ENCODE peak calls at places on chromosomes 7 and 10, in six cellular contexts. E, O, H, Q, D and N are unnamed samples.

GRCh38 chr10:131219955-131220489 is 91.5 kb downstream of the TCERG1L start:
- DNase-seq in H (no peak), D (no peak), E (no peak), O (no peak), Q (no peak), N (no peak)

GRCh38 chr10:30207485-30208052 is 141.5 kb downstream of the MTPAP start:
- DNase-seq in E (no peak), O (no peak), H (no peak), D (no peak), Q (peak), N (no peak)

GRCh38 chr7:137443616-137444015 is 100.1 kb upstream of the PTN start:
- DNase-seq in H (no peak), Q (no peak), D (no peak), E (no peak), O (no peak), N (no peak)

GRCh38 chr7:155984609-155985405 is 172.5 kb upstream of the SHH start:
- DNase-seq in D (no peak), Q (no peak), E (no peak), O (no peak), H (no peak), N (no peak)

GRCh38 chr7:134669845-134670373 is 23.3 kb downstream of the BPGM start:
- DNase-seq in E (no peak), H (no peak), O (peak), Q (peak), D (no peak), N (peak)

GRCh38 chr10:93452143-93452542 is 30.0 kb downstream of the MYOF start:
- DNase-seq in Q (no peak), H (no peak), E (no peak), D (no peak), O (no peak), N (no peak)

GRCh38 chr7:107998660-107999480 is 4.1 kb downstream of the LAMB1 start:
- DNase-seq in H (no peak), E (no peak), O (no peak), D (no peak), Q (no peak), N (no peak)

GRCh38 chr7:129831424-129832058 is 121.2 kb downstream of the UBE2H start:
- DNase-seq in Q (no peak), H (peak), O (peak), D (no peak), E (no peak), N (no peak)

GRCh38 chr7:155796381-155797261 is 15.6 kb downstream of the SHH start:
- DNase-seq in E (peak), O (peak), D (peak), H (no peak), Q (no peak), N (peak)

GRCh38 chr10:100372415-100373297 is 25.6 kb downstream of the SCD start:
- DNase-seq in O (no peak), H (no peak), E (no peak), D (no peak), Q (no peak), N (no peak)

GRCh38 chr7:88449410-88449809 is 142.7 kb upstream of the STEAP4 start:
- DNase-seq in E (no peak), O (no peak), Q (no peak), H (no peak), D (no peak), N (no peak)

GRCh38 chr7:47381132-47381495 is 200.8 kb downstream of the TNS3 start:
- DNase-seq in E (no peak), Q (no peak), D (no peak), O (no peak), H (no peak), N (no peak)

GRCh38 chr7:98281757-98282652 is 519 bp downstream of the BRI3 start:
- DNase-seq in E (no peak), H (no peak), Q (no peak), D (no peak), O (no peak), N (peak)

GRCh38 chr10:5903563-5903962 is 13.5 kb downstream of the FBH1 start:
- DNase-seq in H (no peak), Q (no peak), E (no peak), D (no peak), O (no peak), N (no peak)

GRCh38 chr10:124291009-124291671 is 127.6 kb downstream of the OAT start:
- DNase-seq in Q (no peak), E (no peak), H (no peak), D (no peak), O (no peak), N (no peak)

GRCh38 chr7:3861941-3862340 is 560.9 kb downstream of the SDK1 start:
- DNase-seq in E (no peak), H (no peak), O (no peak), D (no peak), Q (peak), N (no peak)

GRCh38 chr10:74233281-74233680 is 82.3 kb downstream of the ADK start:
- DNase-seq in O (no peak), H (no peak), D (no peak), Q (no peak), E (no peak), N (no peak)

GRCh38 chr10:61480226-61480625 is 27.0 kb upstream of the TMEM26 start:
- DNase-seq in D (no peak), Q (no peak), O (no peak), H (no peak), E (no peak), N (no peak)

GRCh38 chr10:95840121-95840520 is 67.7 kb upstream of the CC2D2B start:
- DNase-seq in Q (no peak), O (no peak), E (no peak), H (no peak), D (no peak), N (no peak)

GRCh38 chr7:107857541-107857912 is 33.5 kb upstream of the DLD start:
- DNase-seq in D (no peak), O (no peak), E (no peak), Q (no peak), H (peak), N (no peak)

GRCh38 chr7:29495618-29496017 is 68.0 kb upstream of the PRR15 start:
- DNase-seq in O (no peak), E (peak), D (no peak), Q (no peak), H (no peak), N (no peak)

GRCh38 chr10:85610381-85611092 is 756.1 kb downstream of the GRID1 start:
- DNase-seq in D (no peak), H (no peak), O (no peak), Q (no peak), E (peak), N (no peak)

GRCh38 chr7:1229334-1229935 is 3.2 kb upstream of the UNCX start:
- DNase-seq in Q (no peak), D (no peak), E (no peak), H (no peak), O (no peak), N (peak)

GRCh38 chr10:30247704-30248103 is 101.4 kb downstream of the MTPAP start:
- DNase-seq in O (no peak), D (no peak), E (no peak), H (no peak), Q (no peak), N (no peak)

GRCh38 chr7:103499976-103500375 is 54.0 kb upstream of the SLC26A5 start:
- DNase-seq in O (no peak), D (no peak), E (no peak), Q (no peak), H (no peak), N (no peak)

GRCh38 chr10:30553625-30554442 is 75.7 kb downstream of the LYZL2 start:
- DNase-seq in E (peak), D (peak), Q (no peak), H (peak), O (peak), N (no peak)

GRCh38 chr7:40469481-40469880 is 334.7 kb downstream of the SUGCT start:
- DNase-seq in D (no peak), Q (no peak), H (no peak), E (no peak), O (no peak), N (no peak)

GRCh38 chr10:23150081-23150480 is 42.0 kb upstream of the PTF1A start:
- DNase-seq in O (no peak), E (no peak), D (no peak), Q (no peak), H (no peak), N (no peak)

GRCh38 chr10:118139321-118139720 is 92.6 kb upstream of the RAB11FIP2 start:
- DNase-seq in D (no peak), O (no peak), E (no peak), H (no peak), Q (no peak), N (no peak)

GRCh38 chr10:59508296-59508695 is 145.9 kb upstream of the FAM13C start:
- DNase-seq in H (no peak), D (no peak), E (no peak), Q (no peak), O (no peak), N (no peak)

GRCh38 chr10:79372871-79373270 is 25.6 kb downstream of the PPIF start:
- DNase-seq in D (no peak), E (no peak), O (no peak), Q (no peak), H (no peak), N (no peak)

GRCh38 chr10:114547056-114547455 is 111.0 kb downstream of the ABLIM1 start:
- DNase-seq in D (no peak), Q (no peak), H (no peak), E (no peak), O (no peak), N (no peak)
- TF ChIP-seq CHD2 in D (no peak), Q (no peak), H (no peak), E (no peak), O (no peak), N (no peak)

GRCh38 chr7:51058764-51059163 is 257.8 kb downstream of the COBL start:
- DNase-seq in E (no peak), D (no peak), O (no peak), Q (no peak), H (no peak), N (no peak)

GRCh38 chr7:51062222-51062987 is 254.2 kb downstream of the COBL start:
- DNase-seq in E (no peak), Q (no peak), H (no peak), O (no peak), D (no peak), N (no peak)

GRCh38 chr7:51059493-51059892 is 257.1 kb downstream of the COBL start:
- DNase-seq in E (no peak), Q (no peak), O (no peak), H (no peak), D (no peak), N (no peak)

GRCh38 chr7:51064688-51065087 is 251.9 kb downstream of the COBL start:
- DNase-seq in Q (no peak), H (no peak), E (no peak), D (no peak), O (no peak), N (no peak)

GRCh38 chr7:51060536-51060935 is 256.1 kb downstream of the COBL start:
- DNase-seq in O (peak), Q (no peak), D (no peak), E (no peak), H (no peak), N (no peak)
- TF ChIP-seq CHD2 in O (no peak), Q (no peak), D (no peak), E (no peak), H (no peak), N (no peak)

DNA sequence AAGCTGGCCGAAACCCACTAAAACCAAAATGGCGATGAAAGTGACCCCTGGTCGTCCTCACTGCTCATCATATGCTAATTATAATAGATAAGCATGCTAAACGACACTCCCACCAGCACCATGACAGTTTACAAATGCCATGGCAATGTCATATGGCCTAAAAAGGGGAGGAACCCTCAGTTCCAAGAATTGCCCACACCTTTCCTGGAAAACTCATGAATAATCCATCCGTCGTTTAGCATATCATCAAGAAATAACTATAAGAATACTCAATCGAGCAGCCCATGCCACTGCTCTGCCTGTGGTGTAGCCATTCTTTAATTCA is 422.0 kb downstream of the CALN1 start:
- DNase-seq in H (no peak), D (no peak), E (no peak), Q (no peak), O (no peak), N (no peak)
- TF ChIP-seq CHD2 in H (no peak), D (no peak), E (no peak), Q (no peak), O (no peak), N (no peak)

GRCh38 chr7:142793156-142793555 is 22.4 kb downstream of the PRSS2 start:
- DNase-seq in E (no peak), Q (no peak), D (no peak), H (no peak), O (no peak), N (no peak)
- TF ChIP-seq CHD2 in E (no peak), Q (no peak), D (no peak), H (no peak), O (no peak), N (no peak)